ENCODE peak calls at places on chromosomes 13 and 19, in seven cellular contexts. One of them, this sample, is unnamed.

GRCh38 chr13:97226788-97227627 is 4.9 kb downstream of the MBNL2 start:
- DNase-seq in EL: peak
- DNase-seq in CD8-positive, alpha-beta memory T cell: peak
- DNase-seq in stimulated activated CD8-positive, alpha-beta memory T cell treated with anti-CD3 and anti-CD28 coated beads, Interleukin-4, amount 100 ng/mL, for 1 hour: no peak
- DNase-seq in HuH-7: no peak
- DNase-seq in posterior cingulate gyrus: no peak
- DNase-seq in Kasumi-1: peak
- DNase-seq in this sample: no peak

GRCh38 chr13:59743195-59743594 is 420.5 kb downstream of the DIAPH3 start:
- DNase-seq in CD8-positive, alpha-beta memory T cell: no peak
- DNase-seq in Kasumi-1: no peak
- DNase-seq in EL: no peak
- DNase-seq in stimulated activated CD8-positive, alpha-beta memory T cell treated with anti-CD3 and anti-CD28 coated beads, Interleukin-4, amount 100 ng/mL, for 1 hour: no peak
- DNase-seq in posterior cingulate gyrus: no peak
- DNase-seq in HuH-7: no peak
- DNase-seq in this sample: no peak

GRCh38 chr13:29482504-29482903 is 113.0 kb downstream of the SLC7A1 start:
- DNase-seq in stimulated activated CD8-positive, alpha-beta memory T cell treated with anti-CD3 and anti-CD28 coated beads, Interleukin-4, amount 100 ng/mL, for 1 hour: no peak
- DNase-seq in CD8-positive, alpha-beta memory T cell: no peak
- DNase-seq in posterior cingulate gyrus: no peak
- DNase-seq in EL: no peak
- DNase-seq in Kasumi-1: no peak
- DNase-seq in HuH-7: no peak
- DNase-seq in this sample: no peak

GRCh38 chr13:49806126-49806536 is 13.6 kb upstream of the KPNA3 start:
- DNase-seq in Kasumi-1: no peak
- DNase-seq in posterior cingulate gyrus: no peak
- DNase-seq in stimulated activated CD8-positive, alpha-beta memory T cell treated with anti-CD3 and anti-CD28 coated beads, Interleukin-4, amount 100 ng/mL, for 1 hour: no peak
- DNase-seq in EL: no peak
- DNase-seq in CD8-positive, alpha-beta memory T cell: no peak
- DNase-seq in HuH-7: no peak
- DNase-seq in this sample: no peak

GRCh38 chr19:3712663-3713531 is 4.7 kb downstream of the TJP3 start:
- DNase-seq in posterior cingulate gyrus: no peak
- DNase-seq in EL: no peak
- DNase-seq in CD8-positive, alpha-beta memory T cell: no peak
- DNase-seq in stimulated activated CD8-positive, alpha-beta memory T cell treated with anti-CD3 and anti-CD28 coated beads, Interleukin-4, amount 100 ng/mL, for 1 hour: no peak
- DNase-seq in HuH-7: no peak
- DNase-seq in Kasumi-1: no peak
- DNase-seq in this sample: peak

GRCh38 chr13:52001120-52001731 is 10.0 kb downstream of the ATP7B start:
- DNase-seq in stimulated activated CD8-positive, alpha-beta memory T cell treated with anti-CD3 and anti-CD28 coated beads, Interleukin-4, amount 100 ng/mL, for 1 hour: no peak
- DNase-seq in EL: peak
- DNase-seq in HuH-7: no peak
- DNase-seq in Kasumi-1: peak
- DNase-seq in CD8-positive, alpha-beta memory T cell: peak
- DNase-seq in posterior cingulate gyrus: no peak
- DNase-seq in this sample: peak

GRCh38 chr13:112725346-112726017 is 35.6 kb downstream of the ATP11A start:
- DNase-seq in HuH-7: no peak
- DNase-seq in Kasumi-1: no peak
- DNase-seq in EL: no peak
- DNase-seq in stimulated activated CD8-positive, alpha-beta memory T cell treated with anti-CD3 and anti-CD28 coated beads, Interleukin-4, amount 100 ng/mL, for 1 hour: no peak
- DNase-seq in CD8-positive, alpha-beta memory T cell: peak
- DNase-seq in posterior cingulate gyrus: no peak
- DNase-seq in this sample: peak

GRCh38 chr19:14155371-14155770 is 19.0 kb upstream of the ASF1B start:
- DNase-seq in EL: no peak
- DNase-seq in HuH-7: no peak
- DNase-seq in stimulated activated CD8-positive, alpha-beta memory T cell treated with anti-CD3 and anti-CD28 coated beads, Interleukin-4, amount 100 ng/mL, for 1 hour: no peak
- DNase-seq in posterior cingulate gyrus: no peak
- DNase-seq in CD8-positive, alpha-beta memory T cell: no peak
- DNase-seq in Kasumi-1: no peak
- DNase-seq in this sample: peak

GRCh38 chr13:110248449-110249143 is 58.4 kb downstream of the COL4A1 start:
- DNase-seq in EL: no peak
- DNase-seq in posterior cingulate gyrus: no peak
- DNase-seq in stimulated activated CD8-positive, alpha-beta memory T cell treated with anti-CD3 and anti-CD28 coated beads, Interleukin-4, amount 100 ng/mL, for 1 hour: no peak
- DNase-seq in CD8-positive, alpha-beta memory T cell: no peak
- DNase-seq in HuH-7: no peak
- DNase-seq in Kasumi-1: no peak
- DNase-seq in this sample: no peak